ENCODE peak calls at places on chromosomes 4 and X, in ten cellular contexts. One of them, this sample, is unnamed.

GRCh38 chrX:13605611-13606010 is 36.2 kb downstream of the EGFL6 start:
- DNase-seq in GM23248: no peak
- DNase-seq in SJCRH30: no peak
- DNase-seq in neural progenitor cell: no peak
- DNase-seq in WERI-Rb-1: no peak
- DNase-seq in naive thymus-derived CD4-positive, alpha-beta T cell: no peak
- DNase-seq in aorta: no peak
- DNase-seq in ovary: no peak
- DNase-seq in tibial nerve: no peak
- DNase-seq in tibial artery: no peak
- DNase-seq in this sample: no peak

GRCh38 chrX:35562395-35562794 is 235.7 kb upstream of the MAGEB16 start:
- DNase-seq in tibial artery: no peak
- DNase-seq in SJCRH30: no peak
- DNase-seq in WERI-Rb-1: no peak
- DNase-seq in naive thymus-derived CD4-positive, alpha-beta T cell: no peak
- DNase-seq in ovary: no peak
- DNase-seq in aorta: no peak
- DNase-seq in GM23248: no peak
- DNase-seq in tibial nerve: no peak
- DNase-seq in neural progenitor cell: peak; percentile 52
- DNase-seq in this sample: no peak

GRCh38 chrX:15497865-15498264 is 2.7 kb upstream of the BMX start:
- DNase-seq in SJCRH30: peak; percentile 54
- DNase-seq in ovary: no peak
- DNase-seq in neural progenitor cell: peak; percentile 78
- DNase-seq in GM23248: peak; percentile 36
- DNase-seq in aorta: no peak
- DNase-seq in tibial artery: no peak
- DNase-seq in WERI-Rb-1: peak; percentile 57
- DNase-seq in naive thymus-derived CD4-positive, alpha-beta T cell: peak; percentile 18
- DNase-seq in tibial nerve: no peak
- DNase-seq in this sample: peak; percentile 52

GRCh38 chr4:105399535-105400161 is 74.2 kb downstream of the PPA2 start:
- DNase-seq in SJCRH30: no peak
- DNase-seq in ovary: no peak
- DNase-seq in tibial nerve: no peak
- DNase-seq in naive thymus-derived CD4-positive, alpha-beta T cell: no peak
- DNase-seq in neural progenitor cell: no peak
- DNase-seq in aorta: no peak
- DNase-seq in WERI-Rb-1: no peak
- DNase-seq in tibial artery: no peak
- DNase-seq in GM23248: peak; percentile 92
- DNase-seq in this sample: no peak

GRCh38 chrX:123308663-123309062 is 124.6 kb downstream of the GRIA3 start:
- DNase-seq in aorta: no peak
- DNase-seq in WERI-Rb-1: no peak
- DNase-seq in naive thymus-derived CD4-positive, alpha-beta T cell: no peak
- DNase-seq in GM23248: no peak
- DNase-seq in tibial nerve: no peak
- DNase-seq in neural progenitor cell: no peak
- DNase-seq in ovary: no peak
- DNase-seq in SJCRH30: no peak
- DNase-seq in tibial artery: no peak
- DNase-seq in this sample: no peak

GRCh38 chr4:123936615-123937014 is 540.0 kb downstream of the SPRY1 start:
- DNase-seq in SJCRH30: no peak
- DNase-seq in GM23248: no peak
- DNase-seq in tibial nerve: no peak
- DNase-seq in neural progenitor cell: no peak
- DNase-seq in tibial artery: no peak
- DNase-seq in naive thymus-derived CD4-positive, alpha-beta T cell: no peak
- DNase-seq in WERI-Rb-1: no peak
- DNase-seq in ovary: no peak
- DNase-seq in aorta: no peak
- DNase-seq in this sample: no peak

GRCh38 chr4:110484029-110484428 is 8.1 kb downstream of the ENPEP start:
- DNase-seq in ovary: no peak
- DNase-seq in tibial nerve: no peak
- DNase-seq in SJCRH30: no peak
- DNase-seq in aorta: no peak
- DNase-seq in tibial artery: no peak
- DNase-seq in naive thymus-derived CD4-positive, alpha-beta T cell: no peak
- DNase-seq in WERI-Rb-1: no peak
- DNase-seq in GM23248: no peak
- DNase-seq in neural progenitor cell: no peak
- DNase-seq in this sample: no peak

GRCh38 chr4:72931346-72931745 is 138.2 kb downstream of the COX18 start:
- DNase-seq in aorta: no peak
- DNase-seq in GM23248: no peak
- DNase-seq in ovary: no peak
- DNase-seq in naive thymus-derived CD4-positive, alpha-beta T cell: no peak
- DNase-seq in neural progenitor cell: no peak
- DNase-seq in tibial nerve: no peak
- DNase-seq in SJCRH30: peak; percentile 95
- DNase-seq in tibial artery: no peak
- DNase-seq in WERI-Rb-1: no peak
- DNase-seq in this sample: no peak

DNA sequence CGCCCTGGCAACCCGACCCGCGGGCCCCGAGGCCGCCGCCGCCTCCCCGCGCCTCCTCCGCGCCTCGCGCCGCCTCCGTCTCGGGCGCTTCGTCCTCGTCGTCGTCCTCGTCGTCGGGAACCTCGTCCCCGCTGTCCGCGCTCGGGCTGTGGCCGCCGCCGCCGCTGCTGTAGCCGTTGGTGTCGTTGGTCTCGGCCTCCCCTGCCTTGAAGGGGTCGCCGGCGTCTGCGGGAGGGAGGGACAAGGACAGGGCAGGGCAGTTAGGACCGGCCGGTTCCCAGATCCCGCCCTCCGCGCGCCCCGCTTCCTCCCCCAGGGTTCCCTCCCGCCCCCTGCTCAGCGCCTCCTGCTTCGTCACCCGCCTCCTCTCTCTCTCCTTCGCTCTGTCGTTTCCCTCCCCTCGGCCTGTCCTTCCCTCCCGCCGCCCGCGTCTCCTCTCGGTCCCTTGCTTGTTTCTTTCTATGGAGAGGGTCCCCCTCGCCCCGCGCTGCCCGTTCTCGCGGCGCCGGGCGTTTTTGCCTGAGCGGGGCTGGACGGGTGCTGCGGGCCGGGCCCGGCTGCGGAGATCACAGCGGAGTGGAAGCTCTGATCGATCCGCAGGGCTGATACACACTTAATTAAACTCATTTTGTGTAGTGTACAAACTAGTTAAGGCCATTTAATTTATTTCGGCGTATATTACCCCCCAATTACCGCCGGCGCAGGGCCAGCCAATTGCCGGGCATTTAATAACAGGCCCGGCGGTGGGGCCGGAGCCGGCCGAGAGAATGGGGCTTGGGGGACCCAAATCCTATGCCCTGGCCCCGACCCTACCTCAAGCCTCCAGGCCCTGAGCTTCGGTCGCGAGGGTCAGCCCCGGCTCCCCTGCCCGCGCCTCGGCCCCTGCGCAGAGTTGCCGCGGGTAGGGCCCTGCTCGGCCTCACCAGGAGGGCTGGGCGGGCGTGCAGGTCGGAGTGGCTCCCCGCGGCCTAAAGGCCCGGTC is 2.4 kb downstream of the NKX1-1 start:
- DNase-seq in neural progenitor cell: no peak
- DNase-seq in tibial nerve: no peak
- DNase-seq in aorta: peak; percentile 78
- DNase-seq in naive thymus-derived CD4-positive, alpha-beta T cell: no peak
- DNase-seq in tibial artery: peak; percentile 58
- DNase-seq in ovary: no peak
- DNase-seq in GM23248: peak; percentile 30
- DNase-seq in SJCRH30: no peak
- DNase-seq in WERI-Rb-1: peak; percentile 27
- DNase-seq in this sample: no peak
- H3K9me3 ChIP-seq in neural progenitor cell: no peaks in the 10 kb centered on the region
- H3K9me3 ChIP-seq in tibial nerve: no peaks in the 10 kb centered on the region
- H3K9me3 ChIP-seq in aorta: no peaks in the 10 kb centered on the region
- H3K9me3 ChIP-seq in naive thymus-derived CD4-positive, alpha-beta T cell: no peaks in the 10 kb centered on the region
- H3K9me3 ChIP-seq in tibial artery: no peaks in the 10 kb centered on the region
- H3K9me3 ChIP-seq in ovary: no peaks in the 10 kb centered on the region
- H3K9me3 ChIP-seq in GM23248: no peaks in the 10 kb centered on the region
- H3K9me3 ChIP-seq in SJCRH30: no peaks in the 10 kb centered on the region
- H3K9me3 ChIP-seq in WERI-Rb-1: peaks cover 5% of the 10 kb centered on the region
- H3K9me3 ChIP-seq in this sample: no peaks in the 10 kb centered on the region

GRCh38 chr4:55358246-55358645 is 12.2 kb downstream of the SRD5A3 start:
- DNase-seq in tibial nerve: no peak
- DNase-seq in GM23248: no peak
- DNase-seq in ovary: no peak
- DNase-seq in naive thymus-derived CD4-positive, alpha-beta T cell: no peak
- DNase-seq in SJCRH30: no peak
- DNase-seq in WERI-Rb-1: no peak
- DNase-seq in neural progenitor cell: no peak
- DNase-seq in tibial artery: no peak
- DNase-seq in aorta: no peak
- DNase-seq in this sample: no peak

GRCh38 chr4:55355555-55355954 is 9.5 kb downstream of the SRD5A3 start:
- DNase-seq in neural progenitor cell: no peak
- DNase-seq in naive thymus-derived CD4-positive, alpha-beta T cell: no peak
- DNase-seq in WERI-Rb-1: no peak
- DNase-seq in aorta: no peak
- DNase-seq in ovary: no peak
- DNase-seq in GM23248: no peak
- DNase-seq in tibial artery: no peak
- DNase-seq in SJCRH30: no peak
- DNase-seq in tibial nerve: no peak
- DNase-seq in this sample: no peak

GRCh38 chr4:55351824-55352223 is 5.8 kb downstream of the SRD5A3 start:
- DNase-seq in ovary: no peak
- DNase-seq in aorta: no peak
- DNase-seq in neural progenitor cell: no peak
- DNase-seq in SJCRH30: no peak
- DNase-seq in tibial nerve: no peak
- DNase-seq in tibial artery: no peak
- DNase-seq in GM23248: no peak
- DNase-seq in naive thymus-derived CD4-positive, alpha-beta T cell: no peak
- DNase-seq in WERI-Rb-1: no peak
- DNase-seq in this sample: no peak

GRCh38 chr4:55356991-55357461 is 11.0 kb downstream of the SRD5A3 start:
- DNase-seq in naive thymus-derived CD4-positive, alpha-beta T cell: no peak
- DNase-seq in WERI-Rb-1: no peak
- DNase-seq in SJCRH30: no peak
- DNase-seq in ovary: no peak
- DNase-seq in tibial nerve: no peak
- DNase-seq in aorta: no peak
- DNase-seq in tibial artery: no peak
- DNase-seq in GM23248: peak; percentile 61
- DNase-seq in neural progenitor cell: no peak
- DNase-seq in this sample: no peak

GRCh38 chr4:55354648-55355047 is 8.6 kb downstream of the SRD5A3 start:
- DNase-seq in aorta: no peak
- DNase-seq in tibial artery: no peak
- DNase-seq in SJCRH30: no peak
- DNase-seq in tibial nerve: no peak
- DNase-seq in GM23248: no peak
- DNase-seq in WERI-Rb-1: no peak
- DNase-seq in ovary: no peak
- DNase-seq in naive thymus-derived CD4-positive, alpha-beta T cell: no peak
- DNase-seq in neural progenitor cell: no peak
- DNase-seq in this sample: no peak
- H3K27ac ChIP-seq in aorta: no peak overlapping the region
- H3K27ac ChIP-seq in tibial artery: no peak overlapping the region
- H3K27ac ChIP-seq in SJCRH30: no peak overlapping the region
- H3K27ac ChIP-seq in tibial nerve: no peak overlapping the region
- H3K27ac ChIP-seq in GM23248: no peak overlapping the region
- H3K27ac ChIP-seq in WERI-Rb-1: no peak overlapping the region
- H3K27ac ChIP-seq in ovary: no peak overlapping the region
- H3K27ac ChIP-seq in naive thymus-derived CD4-positive, alpha-beta T cell: no peak overlapping the region
- H3K27ac ChIP-seq in neural progenitor cell: no peak overlapping the region
- H3K27ac ChIP-seq in this sample: no peak overlapping the region

DNA sequence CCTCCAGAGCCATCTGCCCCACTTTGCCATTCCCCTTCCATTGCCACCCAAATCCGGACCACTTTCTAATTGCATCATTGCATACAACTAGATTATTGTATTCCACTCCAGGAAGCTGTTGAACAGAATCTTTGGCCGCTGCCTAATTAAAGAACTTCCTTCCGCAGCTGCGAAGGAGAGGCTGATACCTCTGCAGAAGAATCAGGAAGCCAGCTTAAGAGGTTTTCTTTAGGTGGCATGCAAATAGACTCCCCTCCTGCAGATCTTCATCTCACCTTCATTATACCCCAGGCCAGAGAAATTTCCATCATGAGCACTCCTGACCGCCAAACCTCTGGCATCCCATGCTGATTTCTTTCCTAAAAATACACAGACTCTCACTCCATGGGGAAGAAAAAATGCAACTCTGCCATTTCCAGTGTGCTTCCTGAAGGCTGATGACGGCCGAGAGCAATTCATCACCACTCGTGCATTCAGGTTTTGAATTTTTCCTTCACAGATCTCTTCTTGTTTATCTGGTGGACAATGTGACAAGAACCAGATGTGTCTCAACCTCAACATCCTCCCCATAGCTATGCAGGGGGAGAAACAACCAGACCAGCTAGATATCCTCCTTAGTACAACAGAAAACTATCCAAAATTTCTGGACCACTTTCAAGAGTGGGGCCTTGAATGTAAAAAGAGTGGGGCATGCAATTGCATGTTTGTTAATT is 31.2 kb downstream of the LGI2 start:
- DNase-seq in WERI-Rb-1: no peak
- DNase-seq in SJCRH30: no peak
- DNase-seq in ovary: no peak
- DNase-seq in naive thymus-derived CD4-positive, alpha-beta T cell: no peak
- DNase-seq in GM23248: no peak
- DNase-seq in tibial artery: no peak
- DNase-seq in aorta: no peak
- DNase-seq in tibial nerve: no peak
- DNase-seq in neural progenitor cell: peak; percentile 27
- DNase-seq in this sample: no peak
- H3K27me3 ChIP-seq in WERI-Rb-1: no peaks in the 10 kb centered on the region
- H3K27me3 ChIP-seq in SJCRH30: no peaks in the 10 kb centered on the region
- H3K27me3 ChIP-seq in ovary: no peaks in the 10 kb centered on the region
- H3K27me3 ChIP-seq in naive thymus-derived CD4-positive, alpha-beta T cell: no peaks in the 10 kb centered on the region
- H3K27me3 ChIP-seq in GM23248: no peaks in the 10 kb centered on the region
- H3K27me3 ChIP-seq in tibial artery: no peaks in the 10 kb centered on the region
- H3K27me3 ChIP-seq in aorta: no peaks in the 10 kb centered on the region
- H3K27me3 ChIP-seq in tibial nerve: no peaks in the 10 kb centered on the region
- H3K27me3 ChIP-seq in neural progenitor cell: no peaks in the 10 kb centered on the region
- H3K27me3 ChIP-seq in this sample: no peaks in the 10 kb centered on the region

GRCh38 chrX:46735625-46736024 is 23.3 kb downstream of the SLC9A7 start:
- DNase-seq in tibial nerve: no peak
- DNase-seq in tibial artery: no peak
- DNase-seq in naive thymus-derived CD4-positive, alpha-beta T cell: no peak
- DNase-seq in aorta: no peak
- DNase-seq in ovary: no peak
- DNase-seq in neural progenitor cell: no peak
- DNase-seq in WERI-Rb-1: no peak
- DNase-seq in SJCRH30: no peak
- DNase-seq in GM23248: no peak
- DNase-seq in this sample: no peak

GRCh38 chrX:46737041-46737440 is 21.9 kb downstream of the SLC9A7 start:
- DNase-seq in aorta: no peak
- DNase-seq in GM23248: no peak
- DNase-seq in ovary: no peak
- DNase-seq in tibial artery: no peak
- DNase-seq in neural progenitor cell: no peak
- DNase-seq in WERI-Rb-1: no peak
- DNase-seq in SJCRH30: no peak
- DNase-seq in tibial nerve: no peak
- DNase-seq in naive thymus-derived CD4-positive, alpha-beta T cell: no peak
- DNase-seq in this sample: no peak

GRCh38 chrX:46737462-46737861 is 21.5 kb downstream of the SLC9A7 start:
- DNase-seq in neural progenitor cell: no peak
- DNase-seq in GM23248: peak; percentile 57
- DNase-seq in tibial nerve: no peak
- DNase-seq in aorta: no peak
- DNase-seq in tibial artery: no peak
- DNase-seq in naive thymus-derived CD4-positive, alpha-beta T cell: no peak
- DNase-seq in ovary: no peak
- DNase-seq in SJCRH30: no peak
- DNase-seq in WERI-Rb-1: no peak
- DNase-seq in this sample: no peak

GRCh38 chrX:46739736-46740135 is 19.2 kb downstream of the SLC9A7 start:
- DNase-seq in naive thymus-derived CD4-positive, alpha-beta T cell: no peak
- DNase-seq in neural progenitor cell: no peak
- DNase-seq in GM23248: no peak
- DNase-seq in tibial nerve: no peak
- DNase-seq in aorta: no peak
- DNase-seq in WERI-Rb-1: no peak
- DNase-seq in SJCRH30: no peak
- DNase-seq in tibial artery: no peak
- DNase-seq in ovary: no peak
- DNase-seq in this sample: no peak
- H3K9me3 ChIP-seq in naive thymus-derived CD4-positive, alpha-beta T cell: no peaks in the 10 kb centered on the region
- H3K9me3 ChIP-seq in neural progenitor cell: peaks cover 35% of the 10 kb centered on the region
- H3K9me3 ChIP-seq in GM23248: no peaks in the 10 kb centered on the region
- H3K9me3 ChIP-seq in tibial nerve: peaks cover 11% of the 10 kb centered on the region
- H3K9me3 ChIP-seq in aorta: no peaks in the 10 kb centered on the region
- H3K9me3 ChIP-seq in WERI-Rb-1: no peaks in the 10 kb centered on the region
- H3K9me3 ChIP-seq in SJCRH30: no peaks in the 10 kb centered on the region
- H3K9me3 ChIP-seq in tibial artery: peaks cover 16% of the 10 kb centered on the region
- H3K9me3 ChIP-seq in ovary: no peaks in the 10 kb centered on the region
- H3K9me3 ChIP-seq in this sample: no peaks in the 10 kb centered on the region

This sample was measured in CD8-positive, alpha-beta T cell.